ENCODE peak calls at places on chromosomes 5 and 9, in six cellular contexts. One of them, this sample, is unnamed.

GRCh38 chr9:110476251-110476650 is 103.3 kb downstream of the SVEP1 start:
- DNase-seq in A549: no peak
- DNase-seq in HCT116: no peak
- DNase-seq in HepG2: no peak
- DNase-seq in SK-N-SH: no peak
- DNase-seq in K562: no peak
- DNase-seq in this sample: no peak

GRCh38 chr9:116008278-116008677 is 145.3 kb upstream of the PAPPA start:
- DNase-seq in A549: no peak
- DNase-seq in HCT116: peak
- DNase-seq in HepG2: no peak
- DNase-seq in SK-N-SH: no peak
- DNase-seq in K562: no peak
- DNase-seq in this sample: no peak

GRCh38 chr9:77224750-77225312 is 47.5 kb downstream of the VPS13A start:
- DNase-seq in A549: no peak
- DNase-seq in HCT116: no peak
- DNase-seq in HepG2: no peak
- DNase-seq in SK-N-SH: no peak
- DNase-seq in K562: no peak
- DNase-seq in this sample: no peak

GRCh38 chr5:150137168-150137957 is 18.3 kb downstream of the PDGFRB start:
- DNase-seq in A549: no peak
- DNase-seq in HCT116: no peak
- DNase-seq in HepG2: peak
- DNase-seq in SK-N-SH: no peak
- DNase-seq in K562: no peak
- DNase-seq in this sample: no peak

GRCh38 chr5:170145462-170145861 is 39.8 kb downstream of the FOXI1 start:
- DNase-seq in A549: no peak
- DNase-seq in HCT116: peak
- DNase-seq in HepG2: no peak
- DNase-seq in SK-N-SH: no peak
- DNase-seq in K562: peak
- DNase-seq in this sample: peak

GRCh38 chr9:138033950-138034349 is 156.4 kb downstream of the CACNA1B start:
- DNase-seq in A549: no peak
- DNase-seq in HCT116: no peak
- DNase-seq in HepG2: no peak
- DNase-seq in SK-N-SH: no peak
- DNase-seq in K562: no peak
- DNase-seq in this sample: no peak

GRCh38 chr9:115694014-115694413 is 459.6 kb upstream of the PAPPA start:
- DNase-seq in A549: peak
- DNase-seq in HCT116: no peak
- DNase-seq in HepG2: peak
- DNase-seq in SK-N-SH: no peak
- DNase-seq in K562: no peak
- DNase-seq in this sample: no peak

GRCh38 chr5:175606409-175606808 is 51.5 kb upstream of the HRH2 start:
- DNase-seq in A549: no peak
- DNase-seq in HCT116: no peak
- DNase-seq in HepG2: no peak
- DNase-seq in SK-N-SH: no peak
- DNase-seq in K562: no peak
- DNase-seq in this sample: no peak

GRCh38 chr9:123073991-123074422 is 40.5 kb downstream of the GPR21 start:
- DNase-seq in A549: no peak
- DNase-seq in HCT116: no peak
- DNase-seq in HepG2: no peak
- DNase-seq in SK-N-SH: no peak
- DNase-seq in K562: no peak
- DNase-seq in this sample: no peak

GRCh38 chr9:95037789-95038521 is 279.6 kb downstream of the FANCC start:
- DNase-seq in A549: no peak
- DNase-seq in HCT116: no peak
- DNase-seq in HepG2: no peak
- DNase-seq in SK-N-SH: no peak
- DNase-seq in K562: no peak
- DNase-seq in this sample: no peak

GRCh38 chr5:73387630-73388370 is 60.8 kb downstream of the FOXD1 start:
- DNase-seq in A549: no peak
- DNase-seq in HCT116: no peak
- DNase-seq in HepG2: no peak
- DNase-seq in SK-N-SH: no peak
- DNase-seq in K562: no peak
- DNase-seq in this sample: peak

GRCh38 chr5:167261309-167262100 is 1029.9 kb upstream of the WWC1 start:
- DNase-seq in A549: peak
- DNase-seq in HCT116: no peak
- DNase-seq in HepG2: no peak
- DNase-seq in SK-N-SH: no peak
- DNase-seq in K562: peak
- DNase-seq in this sample: no peak

GRCh38 chr5:169861934-169862333 is 118.4 kb downstream of the INSYN2B start:
- DNase-seq in A549: no peak
- DNase-seq in HCT116: no peak
- DNase-seq in HepG2: no peak
- DNase-seq in SK-N-SH: peak
- DNase-seq in K562: no peak
- DNase-seq in this sample: no peak

GRCh38 chr5:129019401-129019908 is 54.2 kb downstream of the SLC27A6 start:
- DNase-seq in A549: no peak
- DNase-seq in HCT116: no peak
- DNase-seq in HepG2: no peak
- DNase-seq in SK-N-SH: no peak
- DNase-seq in K562: no peak
- DNase-seq in this sample: no peak

GRCh38 chr5:82396871-82397514 is 118.8 kb upstream of the RPS23 start:
- DNase-seq in A549: peak
- DNase-seq in HCT116: peak
- DNase-seq in HepG2: peak
- DNase-seq in SK-N-SH: peak
- DNase-seq in K562: no peak
- DNase-seq in this sample: no peak

GRCh38 chr5:71695561-71695960 is 23.5 kb upstream of the CARTPT start:
- DNase-seq in A549: no peak
- DNase-seq in HCT116: no peak
- DNase-seq in HepG2: no peak
- DNase-seq in SK-N-SH: no peak
- DNase-seq in K562: no peak
- DNase-seq in this sample: no peak

GRCh38 chr5:60514152-60514551 is 185.8 kb downstream of the DEPDC1B start:
- DNase-seq in A549: no peak
- DNase-seq in HCT116: no peak
- DNase-seq in HepG2: no peak
- DNase-seq in SK-N-SH: no peak
- DNase-seq in K562: no peak
- DNase-seq in this sample: no peak

GRCh38 chr5:139462582-139463276 is at the start of gene ECSCR:
- DNase-seq in A549: no peak
- DNase-seq in HCT116: no peak
- DNase-seq in HepG2: peak
- DNase-seq in SK-N-SH: no peak
- DNase-seq in K562: peak
- DNase-seq in this sample: no peak

GRCh38 chr5:83527722-83528438 is 56.3 kb downstream of the VCAN start:
- DNase-seq in A549: no peak
- DNase-seq in HCT116: no peak
- DNase-seq in HepG2: no peak
- DNase-seq in SK-N-SH: no peak
- DNase-seq in K562: no peak
- DNase-seq in this sample: no peak

GRCh38 chr5:83527191-83527590 is 55.6 kb downstream of the VCAN start:
- DNase-seq in A549: no peak
- DNase-seq in HCT116: no peak
- DNase-seq in HepG2: no peak
- DNase-seq in SK-N-SH: no peak
- DNase-seq in K562: no peak
- DNase-seq in this sample: no peak

GRCh38 chr5:83526289-83526688 is 54.7 kb downstream of the VCAN start:
- DNase-seq in A549: no peak
- DNase-seq in HCT116: no peak
- DNase-seq in HepG2: no peak
- DNase-seq in SK-N-SH: no peak
- DNase-seq in K562: no peak
- DNase-seq in this sample: no peak

GRCh38 chr5:83530186-83530585 is 58.6 kb downstream of the VCAN start:
- DNase-seq in A549: no peak
- DNase-seq in HCT116: no peak
- DNase-seq in HepG2: no peak
- DNase-seq in SK-N-SH: no peak
- DNase-seq in K562: no peak
- DNase-seq in this sample: no peak

GRCh38 chr5:83528439-83528769 is 56.9 kb downstream of the VCAN start:
- DNase-seq in A549: no peak
- DNase-seq in HCT116: no peak
- DNase-seq in HepG2: no peak
- DNase-seq in SK-N-SH: no peak
- DNase-seq in K562: no peak
- DNase-seq in this sample: no peak
- TF ChIP-seq REST in A549: no peak
- TF ChIP-seq REST in HCT116: no peak
- TF ChIP-seq REST in HepG2: no peak
- TF ChIP-seq REST in SK-N-SH: no peak
- TF ChIP-seq REST in K562: no peak
- TF ChIP-seq REST in this sample: no peak

GRCh38 chr5:77337716-77338115 is 127.2 kb downstream of the PDE8B start:
- DNase-seq in A549: no peak
- DNase-seq in HCT116: no peak
- DNase-seq in HepG2: no peak
- DNase-seq in SK-N-SH: peak
- DNase-seq in K562: no peak
- DNase-seq in this sample: no peak

GRCh38 chr5:77333036-77333435 is 122.6 kb downstream of the PDE8B start:
- DNase-seq in A549: no peak
- DNase-seq in HCT116: no peak
- DNase-seq in HepG2: no peak
- DNase-seq in SK-N-SH: no peak
- DNase-seq in K562: no peak
- DNase-seq in this sample: no peak

GRCh38 chr5:77329664-77330430 is 119.4 kb downstream of the PDE8B start:
- DNase-seq in A549: no peak
- DNase-seq in HCT116: no peak
- DNase-seq in HepG2: no peak
- DNase-seq in SK-N-SH: no peak
- DNase-seq in K562: no peak
- DNase-seq in this sample: no peak

GRCh38 chr5:77328926-77329647 is 118.6 kb downstream of the PDE8B start:
- DNase-seq in A549: no peak
- DNase-seq in HCT116: no peak
- DNase-seq in HepG2: no peak
- DNase-seq in SK-N-SH: no peak
- DNase-seq in K562: no peak
- DNase-seq in this sample: no peak

DNA sequence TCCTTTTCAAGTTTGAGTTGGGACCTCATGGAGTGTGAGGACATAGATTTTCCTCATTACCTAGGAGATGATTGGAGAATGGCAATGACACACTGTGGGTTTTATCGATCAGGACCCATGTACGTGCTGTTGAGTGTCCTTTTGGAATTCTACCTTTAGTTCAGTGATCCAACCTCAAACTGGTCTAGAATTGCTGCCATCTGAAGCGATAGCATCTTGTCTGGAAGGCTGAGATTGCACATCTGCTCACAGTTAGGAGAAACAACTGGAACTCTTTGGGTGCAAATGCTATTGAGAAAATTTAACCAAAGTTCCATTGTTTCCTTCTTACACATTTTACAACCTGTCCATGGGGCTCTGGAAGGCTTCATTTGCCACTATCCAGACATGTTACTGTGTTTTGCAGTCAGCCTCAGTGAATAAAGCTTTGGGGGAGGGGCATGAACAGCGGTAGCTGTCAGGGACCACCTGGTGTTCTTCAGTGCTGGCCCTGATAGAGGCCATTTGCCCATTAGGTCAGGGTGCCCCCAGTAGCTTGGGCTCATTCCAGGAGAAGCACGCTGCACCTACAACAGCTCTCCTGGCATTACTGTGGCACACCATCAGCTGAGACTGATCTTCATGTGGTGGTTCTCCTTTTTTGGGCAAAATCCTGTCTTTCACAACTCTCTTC is 123.1 kb downstream of the PDE8B start:
- DNase-seq in A549: no peak
- DNase-seq in HCT116: no peak
- DNase-seq in HepG2: no peak
- DNase-seq in SK-N-SH: peak
- DNase-seq in K562: no peak
- DNase-seq in this sample: no peak
- TF ChIP-seq REST in A549: no peak
- TF ChIP-seq REST in HCT116: no peak
- TF ChIP-seq REST in HepG2: no peak
- TF ChIP-seq REST in SK-N-SH: no peak
- TF ChIP-seq REST in K562: no peak
- TF ChIP-seq REST in this sample: no peak

GRCh38 chr9:97568461-97569275 is 64.5 kb downstream of the TSTD2 start:
- DNase-seq in A549: no peak
- DNase-seq in HCT116: no peak
- DNase-seq in HepG2: no peak
- DNase-seq in SK-N-SH: no peak
- DNase-seq in K562: no peak
- DNase-seq in this sample: no peak

GRCh38 chr9:97565262-97565661 is 63.8 kb downstream of the TMOD1 start:
- DNase-seq in A549: no peak
- DNase-seq in HCT116: no peak
- DNase-seq in HepG2: no peak
- DNase-seq in SK-N-SH: no peak
- DNase-seq in K562: no peak
- DNase-seq in this sample: no peak

GRCh38 chr9:97567182-97567893 is 65.8 kb downstream of the TSTD2 start:
- DNase-seq in A549: no peak
- DNase-seq in HCT116: no peak
- DNase-seq in HepG2: no peak
- DNase-seq in SK-N-SH: no peak
- DNase-seq in K562: no peak
- DNase-seq in this sample: no peak

GRCh38 chr9:97570899-97571298 is 62.3 kb downstream of the TSTD2 start:
- DNase-seq in A549: no peak
- DNase-seq in HCT116: no peak
- DNase-seq in HepG2: no peak
- DNase-seq in SK-N-SH: no peak
- DNase-seq in K562: no peak
- DNase-seq in this sample: no peak

DNA sequence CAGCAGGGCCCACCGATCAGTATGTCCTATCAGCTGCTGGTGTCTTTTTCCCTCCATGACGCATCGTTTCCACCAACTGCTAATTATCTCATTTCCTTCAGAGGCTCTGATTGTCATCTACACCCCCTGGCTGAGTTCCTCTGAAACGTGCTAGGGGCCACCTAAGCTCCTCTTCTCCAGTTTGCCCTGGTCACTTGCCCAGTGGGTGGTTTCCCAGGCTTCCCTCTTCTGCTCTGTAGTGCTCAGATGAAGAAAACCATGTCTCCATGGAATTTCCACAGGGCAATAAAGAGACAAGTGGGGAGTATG is 65.3 kb downstream of the TSTD2 start:
- DNase-seq in A549: no peak
- DNase-seq in HCT116: no peak
- DNase-seq in HepG2: no peak
- DNase-seq in SK-N-SH: no peak
- DNase-seq in K562: peak
- DNase-seq in this sample: no peak
- TF ChIP-seq REST in A549: no peak
- TF ChIP-seq REST in HCT116: no peak
- TF ChIP-seq REST in HepG2: no peak
- TF ChIP-seq REST in SK-N-SH: no peak
- TF ChIP-seq REST in K562: no peak
- TF ChIP-seq REST in this sample: no peak

GRCh38 chr5:1936413-1936812 is 53.7 kb upstream of the IRX4 start:
- DNase-seq in A549: no peak
- DNase-seq in HCT116: peak
- DNase-seq in HepG2: no peak
- DNase-seq in SK-N-SH: no peak
- DNase-seq in K562: no peak
- DNase-seq in this sample: no peak
- TF ChIP-seq REST in A549: no peak
- TF ChIP-seq REST in HCT116: no peak
- TF ChIP-seq REST in HepG2: no peak
- TF ChIP-seq REST in SK-N-SH: no peak
- TF ChIP-seq REST in K562: no peak
- TF ChIP-seq REST in this sample: no peak

This sample was measured in HL-60.